ENCODE peak calls at places on chromosome 19, in five cellular contexts. D is NCI-H1417 treated with DMSO at 0.1 percent for 48 hours, N is T-helper 17 cell, C is iris pigment epithelial cell, X is HFF-Myc. O is an unnamed sample.
A peak's percentile ranks its signal among the peaks of the same experiment; 100 is the strongest.

GRCh38 chr19:33815410-33816340 is 19.0 kb downstream of the KCTD15 start:
- DNase-seq in D (no peak), N (no peak), C (peak; percentile 52), X (no peak), O (peak; percentile 6)

GRCh38 chr19:32651729-32652140 is 23.2 kb downstream of the ANKRD27 start:
- DNase-seq in D (no peak), N (no peak), C (peak; percentile 42), X (no peak), O (no peak)

GRCh38 chr19:45130888-45131615 is 29.7 kb downstream of the NKPD1 start:
- DNase-seq in D (peak; percentile 79), N (no peak), C (peak; percentile 15), X (no peak), O (no peak)

GRCh38 chr19:34145741-34146202 is 26.5 kb upstream of the LSM14A start:
- DNase-seq in D (no peak), N (peak; percentile 41), C (peak; percentile 40), X (peak; percentile 26), O (peak; percentile 23)

GRCh38 chr19:10292789-10293636 is 3.3 kb downstream of the ICAM5 start:
- DNase-seq in D (no peak), N (no peak), C (no peak), X (no peak), O (no peak)

GRCh38 chr19:39413269-39413902 is 917 bp downstream of the PLEKHG2 start:
- DNase-seq in D (no peak), N (no peak), C (peak; percentile 40), X (no peak), O (peak; percentile 44)

GRCh38 chr19:7888145-7888825 is at the start of gene LRRC8E:
- DNase-seq in D (no peak), N (no peak), C (peak; percentile 72), X (no peak), O (no peak)

GRCh38 chr19:19405919-19406877 is 723 bp downstream of the GATAD2A start:
- DNase-seq in D (no peak), N (peak; percentile 29), C (peak; percentile 45), X (no peak), O (peak; percentile 55)

GRCh38 chr19:47644743-47645499 is 36.0 kb downstream of the BICRA start:
- DNase-seq in D (no peak), N (no peak), C (no peak), X (no peak), O (no peak)

GRCh38 chr19:16886305-16886880 is 2.4 kb upstream of the F2RL3 start:
- DNase-seq in D (no peak), N (no peak), C (peak; percentile 74), X (no peak), O (no peak)

GRCh38 chr19:31338069-31338767 is 11.0 kb downstream of the TSHZ3 start:
- DNase-seq in D (no peak), N (no peak), C (peak; percentile 81), X (no peak), O (peak; percentile 40)

GRCh38 chr19:54937926-54938325 is 9.4 kb downstream of the NLRP7 start:
- DNase-seq in D (no peak), N (no peak), C (no peak), X (no peak), O (no peak)

GRCh38 chr19:41999071-41999877 is 5.2 kb upstream of the ATP1A3 start:
- DNase-seq in D (no peak), N (no peak), C (no peak), X (no peak), O (no peak)

GRCh38 chr19:43534811-43535761 is 2.1 kb downstream of the ZNF575 start:
- DNase-seq in D (no peak), N (no peak), C (peak; percentile 57), X (no peak), O (peak; percentile 44)

GRCh38 chr19:6227941-6228325 is 51.8 kb downstream of the MLLT1 start:
- DNase-seq in D (no peak), N (no peak), C (no peak), X (no peak), O (no peak)

GRCh38 chr19:17107546-17108452 is 32.2 kb downstream of the MYO9B start:
- DNase-seq in D (no peak), N (no peak), C (peak; percentile 96), X (peak; percentile 71), O (no peak)